ENCODE peak calls at places on chromosome 18, in five cellular contexts. E is fibroblast of the aortic adventitia; Z is right lobe of liver; N is NCI-H1417; H is naive thymus-derived CD8-positive, alpha-beta T cell. K is an unnamed sample.

GRCh38 chr18:3211236-3211992 is 8.4 kb downstream of the MYOM1 start:
- DNase-seq in E (peak; percentile 33), Z (no peak), N (no peak), H (no peak), K (no peak)

GRCh38 chr18:54004828-54005227 is 219.6 kb downstream of the MBD2 start:
- DNase-seq in E (peak; percentile 25), Z (no peak), N (no peak), H (no peak), K (peak; percentile 6)

GRCh38 chr18:40431071-40431998 is 1523.7 kb upstream of the PIK3C3 start:
- DNase-seq in E (no peak), Z (no peak), N (no peak), H (no peak), K (no peak)

GRCh38 chr18:8538935-8539334 is 70.3 kb upstream of the RAB12 start:
- DNase-seq in E (no peak), Z (no peak), N (no peak), H (no peak), K (no peak)

GRCh38 chr18:23506393-23506792 is 3.1 kb downstream of the RMC1 start:
- DNase-seq in E (no peak), Z (no peak), N (no peak), H (no peak), K (no peak)

GRCh38 chr18:3624818-3625716 is 175.1 kb downstream of the TGIF1 start:
- DNase-seq in E (peak; percentile 98), Z (peak; percentile 29), N (no peak), H (peak; percentile 28), K (peak; percentile 97)

GRCh38 chr18:79523221-79523737 is 127.5 kb downstream of the NFATC1 start:
- DNase-seq in E (no peak), Z (no peak), N (no peak), H (peak; percentile 82), K (no peak)

GRCh38 chr18:13216092-13216582 is 2.4 kb upstream of the LDLRAD4 start:
- DNase-seq in E (peak; percentile 60), Z (peak; percentile 89), N (peak; percentile 56), H (peak; percentile 69), K (peak; percentile 80)

GRCh38 chr18:58114766-58115165 is 70.7 kb downstream of the NEDD4L start:
- DNase-seq in E (no peak), Z (no peak), N (no peak), H (no peak), K (no peak)

GRCh38 chr18:49487711-49488310 is 777 bp upstream of the C18orf32 start:
- DNase-seq in E (peak; percentile 16), Z (no peak), N (no peak), H (no peak), K (no peak)

GRCh38 chr18:46341989-46342525 is 237.9 kb downstream of the HAUS1 start:
- DNase-seq in E (no peak), Z (no peak), N (no peak), H (no peak), K (no peak)

GRCh38 chr18:77012751-77013550 is 119.6 kb downstream of the MBP start:
- DNase-seq in E (no peak), Z (no peak), N (no peak), H (no peak), K (no peak)

GRCh38 chr18:42030586-42031182 is 75.7 kb downstream of the PIK3C3 start:
- DNase-seq in E (no peak), Z (no peak), N (no peak), H (no peak), K (peak; percentile 24)

GRCh38 chr18:77110936-77111335 is 21.6 kb downstream of the MBP start:
- DNase-seq in E (no peak), Z (no peak), N (no peak), H (no peak), K (no peak)

K was measured in AG10803.